ENCODE peak calls at places on chromosome 16, in ten cellular contexts. D is Karpas-422, H is OCI-LY7, X is lower leg skin, J is transverse colon, R is mucosa of descending colon, V is epithelial cell of proximal tubule, Q is fibroblast of pulmonary artery, I is astrocyte of the spinal cord, O is GM12864. W is an unnamed sample.
A peak's percentile ranks its signal among the peaks of the same experiment; 100 is the strongest.

GRCh38 chr16:61042736-61043135 is 993.5 kb downstream of the CDH8 start:
- DNase-seq in Q (no peak), H (peak; percentile 7), R (no peak), I (no peak), D (no peak), J (no peak), O (no peak), X (no peak), V (no peak), W (no peak)

GRCh38 chr16:66399930-66400329 is 27.2 kb upstream of the BEAN1 start:
- DNase-seq in I (no peak), X (no peak), H (no peak), D (no peak), V (no peak), O (no peak), Q (peak; percentile 83), J (no peak), R (no peak), W (no peak)

GRCh38 chr16:29972992-29973383 is 680 bp upstream of the TAOK2 start:
- DNase-seq in V (no peak), X (no peak), R (no peak), I (no peak), Q (no peak), J (no peak), D (no peak), O (no peak), H (no peak), W (no peak)

GRCh38 chr16:54289242-54290051 is 2.9 kb upstream of the IRX3 start:
- DNase-seq in I (no peak), J (no peak), Q (no peak), O (no peak), R (no peak), X (no peak), H (no peak), D (no peak), V (no peak), W (no peak)

GRCh38 chr16:85535352-85536072 is 77.6 kb upstream of the GSE1 start:
- DNase-seq in O (no peak), D (no peak), J (peak; percentile 73), V (no peak), I (no peak), Q (no peak), X (no peak), R (peak; percentile 78), H (no peak), W (peak; percentile 86)

GRCh38 chr16:10883004-10883403 is 6.0 kb downstream of the CIITA start:
- DNase-seq in J (no peak), V (no peak), R (no peak), Q (no peak), I (no peak), O (no peak), H (no peak), X (no peak), D (no peak), W (no peak)

GRCh38 chr16:19700319-19700781 is 17.7 kb downstream of the KNOP1 start:
- DNase-seq in H (no peak), J (peak; percentile 57), R (peak; percentile 65), Q (peak; percentile 58), I (peak; percentile 72), X (no peak), V (peak; percentile 58), D (no peak), O (no peak), W (peak; percentile 74)

GRCh38 chr16:67022531-67023214 is 6.3 kb upstream of the CBFB start:
- DNase-seq in J (no peak), X (no peak), D (no peak), I (peak; percentile 14), Q (peak; percentile 22), O (no peak), H (no peak), V (no peak), R (no peak), W (no peak)

GRCh38 chr16:66441586-66442375 is 14.7 kb downstream of the BEAN1 start:
- DNase-seq in O (no peak), V (no peak), R (no peak), I (peak; percentile 38), Q (peak; percentile 57), D (no peak), H (no peak), X (no peak), J (no peak), W (no peak)

GRCh38 chr16:54290203-54291106 is 3.9 kb upstream of the IRX3 start:
- DNase-seq in V (no peak), O (no peak), Q (no peak), D (no peak), H (no peak), R (no peak), J (no peak), X (no peak), I (peak; percentile 1), W (no peak)

GRCh38 chr16:9677301-9677653 is 505.0 kb downstream of the GRIN2A start:
- DNase-seq in R (no peak), Q (no peak), J (no peak), D (no peak), H (no peak), O (no peak), V (no peak), X (no peak), I (no peak), W (no peak)

GRCh38 chr16:58002411-58002790 is 1.2 kb downstream of the USB1 start:
- DNase-seq in H (no peak), R (no peak), J (no peak), I (no peak), Q (no peak), D (no peak), X (no peak), O (no peak), V (no peak), W (no peak)
- H3K4me3 ChIP-seq in H (peak overlapping the region; percentile 75), R (no peak overlapping the region), J (no peak overlapping the region), I (no peak overlapping the region), Q (no peak overlapping the region), D (peak overlapping the region; percentile 82), X (no peak overlapping the region), O (no peak overlapping the region), V (no peak overlapping the region), W (no peak overlapping the region)

DNA sequence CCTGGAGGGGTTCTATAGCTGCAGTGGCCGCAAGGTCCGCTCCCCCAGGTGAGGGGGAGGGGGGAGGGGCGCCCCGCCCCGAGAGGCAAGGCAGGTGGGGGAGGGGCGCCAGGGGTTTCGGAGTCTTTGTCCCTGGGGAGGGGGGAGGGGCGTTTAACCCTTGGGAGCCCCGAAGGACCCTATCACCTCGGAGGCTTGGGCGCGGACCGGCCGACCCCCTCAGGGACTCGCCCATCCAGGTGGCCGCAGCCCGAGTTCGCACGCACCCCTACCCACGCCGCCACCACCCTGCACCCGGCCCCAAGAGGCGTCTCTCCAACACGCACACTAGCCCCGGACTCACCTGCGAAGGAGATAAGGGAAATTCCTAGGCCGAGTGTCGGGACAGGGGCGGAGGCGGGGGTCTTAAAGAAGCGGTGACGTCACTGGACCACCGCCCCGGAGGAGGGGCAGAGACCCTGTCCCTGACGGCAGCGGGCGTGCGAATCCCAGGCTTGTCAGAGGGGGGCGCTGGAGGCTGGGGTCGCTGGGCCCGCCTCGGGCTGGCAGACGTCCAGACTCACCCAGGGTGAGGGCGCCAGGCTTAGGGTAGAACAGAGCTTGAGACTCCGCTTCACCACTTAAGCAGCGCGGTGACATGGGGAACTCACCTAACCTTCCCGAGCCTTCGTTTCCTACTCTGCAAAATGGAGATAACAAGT is at the start of gene CLDN6:
- DNase-seq in V (no peak), I (no peak), J (peak; percentile 32), X (no peak), H (peak; percentile 15), Q (no peak), O (no peak), D (peak; percentile 65), R (peak; percentile 62), W (no peak)
- H3K4me3 ChIP-seq in V (no peak within 1 kb of the TSS), I (no peak within 1 kb of the TSS), J (no peak within 1 kb of the TSS), X (no peak within 1 kb of the TSS), H (no peak within 1 kb of the TSS), Q (no peak within 1 kb of the TSS), O (no peak within 1 kb of the TSS), D (no peak within 1 kb of the TSS), R (no peak within 1 kb of the TSS), W (no peak within 1 kb of the TSS)

GRCh38 chr16:46887524-46887854 is 3.3 kb downstream of the GPT2 start:
- DNase-seq in H (no peak), I (no peak), D (no peak), J (no peak), Q (no peak), X (no peak), O (no peak), R (no peak), V (no peak), W (no peak)
- H3K4me3 ChIP-seq in H (no peak overlapping the region), I (no peak overlapping the region), D (no peak overlapping the region), J (no peak overlapping the region), Q (no peak overlapping the region), X (no peak overlapping the region), O (no peak overlapping the region), R (no peak overlapping the region), V (no peak overlapping the region), W (no peak overlapping the region)

GRCh38 chr16:22186517-22186916 is 19.6 kb upstream of the EEF2K start:
- DNase-seq in O (no peak), H (no peak), R (no peak), V (no peak), Q (no peak), I (no peak), X (no peak), J (no peak), D (peak; percentile 69), W (no peak)

GRCh38 chr16:22188267-22188594 is 17.8 kb upstream of the EEF2K start:
- DNase-seq in H (no peak), V (no peak), I (no peak), O (no peak), Q (no peak), X (no peak), J (no peak), R (no peak), D (no peak), W (no peak)

GRCh38 chr16:22189473-22190168 is 16.5 kb upstream of the EEF2K start:
- DNase-seq in H (peak; percentile 79), O (no peak), D (no peak), V (no peak), X (peak; percentile 75), Q (peak; percentile 46), R (peak; percentile 92), I (peak; percentile 44), J (peak; percentile 92), W (peak; percentile 88)

GRCh38 chr16:22190169-22191088 is 15.6 kb upstream of the EEF2K start:
- DNase-seq in D (peak; percentile 99), X (peak; percentile 100), Q (peak; percentile 100), V (peak; percentile 96), I (peak; percentile 100), J (peak; percentile 100), O (peak; percentile 95), R (peak; percentile 100), H (peak; percentile 98), W (peak; percentile 100)

DNA sequence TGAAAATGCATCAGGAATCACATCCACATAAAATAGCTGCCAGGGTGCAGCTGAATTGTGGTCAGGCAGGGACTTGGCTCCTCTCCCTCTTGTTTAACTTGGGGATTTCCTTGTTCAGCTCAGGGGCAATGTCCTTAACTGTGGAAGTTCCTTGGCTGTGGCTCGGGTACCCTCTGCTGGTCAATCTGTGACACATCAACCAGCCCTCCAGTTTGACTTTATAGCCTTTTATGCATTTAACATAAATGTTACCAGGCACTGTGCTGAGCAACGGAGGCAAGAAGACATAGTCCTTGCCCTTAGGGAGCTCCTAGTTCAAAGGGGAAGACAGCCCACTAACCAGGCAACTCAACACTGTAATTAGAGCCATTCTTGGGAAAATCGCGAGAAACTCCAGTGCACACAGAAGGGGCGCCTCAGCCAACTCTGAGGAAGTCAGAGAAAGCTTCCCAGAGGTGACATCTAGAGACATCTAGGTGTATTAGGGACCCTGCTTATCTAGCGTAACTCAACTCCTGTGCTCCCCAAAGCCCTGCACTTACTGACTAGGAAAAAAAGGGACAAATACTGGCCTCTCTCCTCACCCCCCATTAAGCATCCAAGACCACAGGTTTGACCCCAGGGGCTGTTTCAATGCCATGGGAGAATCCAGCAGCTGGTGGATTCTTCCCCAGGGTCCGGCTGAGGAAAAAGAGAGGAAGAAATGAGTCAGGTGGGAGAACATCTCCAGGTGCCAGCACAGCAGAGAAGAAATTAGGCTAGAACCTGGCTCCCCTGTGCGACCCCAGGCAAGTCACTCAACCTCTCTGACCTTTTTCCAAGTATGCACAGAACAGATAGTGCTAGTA is 17.3 kb upstream of the EEF2K start:
- DNase-seq in R (peak; percentile 75), Q (peak; percentile 96), J (peak; percentile 82), I (peak; percentile 91), H (peak; percentile 88), D (peak; percentile 88), O (no peak), X (peak; percentile 75), V (peak; percentile 81), W (peak; percentile 85)
- H3K4me3 ChIP-seq in R (no peak overlapping the region), Q (no peak overlapping the region), J (no peak overlapping the region), I (no peak overlapping the region), H (peak overlapping the region; percentile 78), D (no peak overlapping the region), O (no peak overlapping the region), X (no peak overlapping the region), V (no peak overlapping the region), W (no peak overlapping the region)